ENCODE peak calls at places on chromosomes 3 and 15, in ten cellular contexts. L, K, M, O, E, R, X, C, D and S are unnamed samples.

GRCh38 chr3:112730210-112730609 is 89.3 kb upstream of the CCDC80 start:
- DNase-seq in X (no peak), L (no peak), K (no peak), R (no peak), M (peak; percentile 9), C (no peak), D (no peak), O (no peak), E (no peak), S (no peak)

GRCh38 chr3:51434746-51435323 is 43.8 kb downstream of the RBM15B start:
- DNase-seq in L (no peak), O (peak; percentile 74), X (peak; percentile 71), E (peak; percentile 42), D (no peak), R (no peak), M (peak; percentile 41), K (no peak), C (peak; percentile 61), S (no peak)

GRCh38 chr3:160475889-160476288 is 26.3 kb upstream of the TRIM59 start:
- DNase-seq in O (no peak), X (no peak), D (no peak), L (no peak), K (no peak), E (no peak), R (no peak), C (no peak), M (peak; percentile 31), S (no peak)

GRCh38 chr3:9846231-9846630 is 2.4 kb upstream of the RPUSD3 start:
- DNase-seq in D (no peak), L (no peak), E (no peak), M (no peak), K (no peak), O (no peak), C (no peak), R (no peak), X (no peak), S (no peak)

GRCh38 chr3:190117995-190118394 is 2.7 kb downstream of the P3H2 start:
- DNase-seq in D (no peak), R (no peak), K (no peak), O (no peak), M (peak; percentile 47), X (no peak), C (no peak), E (no peak), L (no peak), S (no peak)

GRCh38 chr3:18153571-18154173 is 271.5 kb downstream of the SATB1 start:
- DNase-seq in M (peak; percentile 69), K (no peak), R (no peak), L (no peak), X (no peak), D (no peak), E (no peak), O (no peak), C (no peak), S (no peak)

GRCh38 chr3:178699810-178700209 is 163.6 kb downstream of the KCNMB2 start:
- DNase-seq in K (no peak), M (no peak), C (no peak), R (no peak), E (no peak), X (no peak), L (no peak), D (no peak), O (peak; percentile 16), S (no peak)

GRCh38 chr3:29627136-29628117 is 346.6 kb downstream of the RBMS3 start:
- DNase-seq in O (no peak), X (no peak), D (no peak), K (no peak), L (no peak), R (no peak), C (no peak), E (no peak), M (peak; percentile 23), S (no peak)

GRCh38 chr3:72555714-72556113 is 292.5 kb downstream of the SHQ1 start:
- DNase-seq in E (no peak), K (no peak), R (no peak), X (no peak), M (no peak), O (no peak), C (no peak), D (no peak), L (no peak), S (no peak)

GRCh38 chr3:12929801-12930200 is 88.4 kb upstream of the RPL32 start:
- DNase-seq in M (no peak), E (no peak), L (no peak), O (no peak), K (no peak), C (no peak), R (no peak), D (no peak), X (no peak), S (no peak)

GRCh38 chr3:113495035-113495434 is 19.9 kb downstream of the SPICE1 start:
- DNase-seq in L (no peak), C (peak; percentile 55), X (peak; percentile 8), R (no peak), M (peak; percentile 44), D (no peak), K (no peak), E (no peak), O (peak; percentile 58), S (no peak)

GRCh38 chr3:40843208-40843624 is 318.5 kb downstream of the ZNF621 start:
- DNase-seq in K (no peak), E (no peak), L (no peak), D (no peak), M (no peak), C (no peak), X (no peak), O (no peak), R (no peak), S (no peak)

GRCh38 chr3:40845916-40846315 is 321.2 kb downstream of the ZNF621 start:
- DNase-seq in L (no peak), R (no peak), D (no peak), M (no peak), C (no peak), K (no peak), E (no peak), X (no peak), O (no peak), S (no peak)

GRCh38 chr3:40845447-40845846 is 320.7 kb downstream of the ZNF621 start:
- DNase-seq in E (no peak), D (no peak), K (no peak), C (no peak), M (no peak), R (no peak), X (no peak), L (no peak), O (no peak), S (no peak)

GRCh38 chr3:40842714-40843113 is 318.0 kb downstream of the ZNF621 start:
- DNase-seq in D (no peak), K (no peak), M (no peak), E (no peak), C (no peak), X (no peak), R (no peak), O (no peak), L (no peak), S (no peak)

GRCh38 chr3:40843851-40844548 is 319.2 kb downstream of the ZNF621 start:
- DNase-seq in R (no peak), D (no peak), E (no peak), C (no peak), X (no peak), K (no peak), M (no peak), O (no peak), L (no peak), S (no peak)
- H3K27ac ChIP-seq in R (no peak overlapping the region), D (no peak overlapping the region), E (no peak overlapping the region), C (no peak overlapping the region), X (no peak overlapping the region), K (no peak overlapping the region), M (no peak overlapping the region), O (no peak overlapping the region), L (peak overlapping the region; percentile 11), S (no peak overlapping the region)

DNA sequence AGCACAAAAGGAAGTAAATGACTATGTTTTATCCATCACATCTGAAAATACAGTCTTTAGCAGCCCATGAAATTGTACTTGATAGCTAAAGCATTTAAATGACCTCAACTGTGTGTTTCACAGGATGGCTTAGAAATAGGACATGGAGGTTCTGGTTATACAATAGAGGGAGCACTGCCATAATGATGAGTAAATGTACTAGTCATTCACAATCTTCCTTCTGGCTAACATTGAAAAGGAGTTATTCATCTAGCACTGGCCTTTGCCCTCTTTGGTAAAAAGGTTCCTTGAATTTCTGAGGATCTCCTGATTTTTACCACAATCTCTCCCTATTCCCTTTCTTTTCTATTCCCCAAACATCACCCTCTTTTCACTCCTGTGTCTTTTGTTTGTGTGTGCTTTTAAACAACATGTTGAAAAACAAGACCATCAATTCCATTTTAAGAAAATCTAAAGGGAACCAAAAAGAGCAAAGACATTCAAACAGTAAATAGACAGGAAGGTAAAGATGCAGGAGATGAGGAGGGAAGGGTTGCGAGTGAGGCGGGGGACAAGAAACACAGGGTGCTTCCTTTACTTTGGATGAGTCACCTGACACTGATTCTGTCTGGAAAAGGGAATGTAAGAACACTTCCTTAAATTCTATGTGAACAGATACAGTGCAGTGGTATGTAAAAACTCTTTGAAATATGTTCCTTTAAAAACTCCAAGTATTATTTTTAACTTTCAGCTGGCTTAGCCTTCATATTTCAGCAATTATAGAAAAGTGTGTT is 619.0 kb downstream of the MECOM start:
- DNase-seq in C (no peak), M (peak; percentile 85), L (no peak), K (no peak), E (no peak), R (no peak), O (no peak), D (no peak), X (no peak), S (no peak)
- H3K4me3 ChIP-seq in C (no peak overlapping the region), M (no peak overlapping the region), L (no peak overlapping the region), K (no peak overlapping the region), E (no peak overlapping the region), R (no peak overlapping the region), O (no peak overlapping the region), D (no peak overlapping the region), X (no peak overlapping the region), S (no peak overlapping the region)

GRCh38 chr3:139629033-139629432 is 48.7 kb downstream of the NMNAT3 start:
- DNase-seq in M (peak; percentile 2), R (no peak), E (no peak), K (no peak), O (no peak), C (peak; percentile 32), X (no peak), D (no peak), L (no peak), S (no peak)
- TF ChIP-seq CTCF in M (peak; percentile 19), R (no peak), E (no peak), K (no peak), O (no peak), C (peak; percentile 71), X (peak; percentile 22), D (no peak), L (peak; percentile 8), S (no peak)

DNA sequence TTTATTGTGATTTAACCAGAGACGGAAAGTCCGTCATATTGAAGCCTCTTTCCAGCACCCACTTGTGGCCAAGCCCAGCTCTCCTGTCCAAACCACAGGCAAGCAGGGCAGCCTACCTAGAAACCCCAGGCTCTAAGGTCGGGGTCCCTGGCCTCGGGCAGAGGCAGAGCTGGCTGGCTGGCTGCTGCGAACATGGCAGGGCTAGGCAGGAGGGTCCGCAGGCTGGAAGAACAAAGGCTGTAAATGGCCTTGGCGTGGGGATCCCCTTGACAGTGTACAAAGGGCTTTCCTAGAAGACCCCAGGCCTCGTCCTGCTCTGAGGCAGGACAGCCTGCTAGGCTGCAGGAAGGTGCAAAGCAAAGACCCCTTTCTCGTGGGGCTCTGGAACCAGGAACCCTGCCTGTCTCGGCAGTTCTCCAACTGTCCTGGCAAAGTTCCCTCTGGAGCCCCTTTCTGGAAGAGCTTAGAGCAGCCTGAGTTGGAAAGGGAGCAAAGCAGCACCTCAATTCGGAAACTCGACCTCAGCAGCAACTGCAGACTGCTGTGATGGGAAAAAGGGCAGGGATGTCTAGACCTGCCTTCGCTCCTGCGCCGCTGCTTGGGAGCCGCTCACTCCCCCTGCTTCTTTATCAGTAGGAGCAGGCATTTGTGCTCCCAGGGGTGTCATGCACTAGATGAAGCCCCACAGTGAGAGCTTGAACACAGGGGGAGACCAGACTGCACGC is 8.5 kb downstream of the CALML4 start:
- DNase-seq in M (no peak), L (no peak), E (no peak), K (no peak), D (no peak), C (no peak), X (no peak), R (no peak), O (no peak), S (peak; percentile 56)
- H3K27ac ChIP-seq in M (no peak overlapping the region), L (no peak overlapping the region), E (no peak overlapping the region), K (no peak overlapping the region), D (no peak overlapping the region), C (no peak overlapping the region), X (no peak overlapping the region), R (no peak overlapping the region), O (no peak overlapping the region), S (no peak overlapping the region)